ENCODE peak calls at places on chromosomes 13 and 19, in five cellular contexts. A is fibroblast of pulmonary artery, D is esophagus squamous epithelium, X is IMR-90, Q is mucosa of descending colon. F is an unnamed sample.

GRCh38 chr19:31533114-31533513 is 183.9 kb upstream of the TSHZ3 start:
- DNase-seq in A (no peak), D (no peak), X (no peak), Q (no peak), F (no peak)

GRCh38 chr13:73000027-73000674 is 58.7 kb upstream of the KLF5 start:
- DNase-seq in A (peak; percentile 54), D (no peak), X (peak; percentile 19), Q (no peak), F (no peak)

GRCh38 chr13:108026671-108027410 is 188.5 kb downstream of the LIG4 start:
- DNase-seq in A (no peak), D (no peak), X (no peak), Q (no peak), F (no peak)

GRCh38 chr13:24195626-24196025 is 35.1 kb downstream of the SPATA13 start:
- DNase-seq in A (no peak), D (no peak), X (no peak), Q (no peak), F (no peak)

GRCh38 chr19:34313188-34313587 is 51.8 kb upstream of the GPI start:
- DNase-seq in A (peak; percentile 91), D (no peak), X (peak; percentile 84), Q (peak; percentile 78), F (no peak)

GRCh38 chr13:41505209-41505835 is 48.0 kb downstream of the RGCC start:
- DNase-seq in A (peak; percentile 80), D (no peak), X (peak; percentile 96), Q (no peak), F (peak; percentile 85)

GRCh38 chr13:45500492-45501174 is 35.9 kb downstream of the COG3 start:
- DNase-seq in A (peak; percentile 95), D (no peak), X (peak; percentile 96), Q (no peak), F (peak; percentile 76)

GRCh38 chr13:36543671-36544070 is 111.4 kb downstream of the CCNA1 start:
- DNase-seq in A (peak; percentile 3), D (no peak), X (no peak), Q (no peak), F (no peak)

GRCh38 chr19:14509382-14509781 is 8.8 kb downstream of the DNAJB1 start:
- DNase-seq in A (no peak), D (no peak), X (no peak), Q (no peak), F (no peak)

GRCh38 chr19:12425501-12426274 is 15.1 kb downstream of the ZNF443 start:
- DNase-seq in A (no peak), D (no peak), X (no peak), Q (no peak), F (no peak)

GRCh38 chr13:69199664-69200063 is 908.0 kb upstream of the ATXN8OS start:
- DNase-seq in A (no peak), D (no peak), X (no peak), Q (no peak), F (no peak)

GRCh38 chr19:43820098-43820860 is 6.8 kb upstream of the ZNF283 start:
- DNase-seq in A (peak; percentile 67), D (no peak), X (peak; percentile 42), Q (peak; percentile 31), F (no peak)

GRCh38 chr13:109785892-109786450 is 412 bp downstream of the IRS2 start:
- DNase-seq in A (peak; percentile 33), D (no peak), X (no peak), Q (peak; percentile 21), F (no peak)

GRCh38 chr13:92963029-92963428 is 263.6 kb upstream of the GPC6 start:
- DNase-seq in A (no peak), D (no peak), X (peak; percentile 20), Q (no peak), F (no peak)

GRCh38 chr13:106418556-106418955 is 116.9 kb downstream of the EFNB2 start:
- DNase-seq in A (no peak), D (no peak), X (peak; percentile 74), Q (no peak), F (peak; percentile 91)

GRCh38 chr19:46571495-46571894 is 29.6 kb upstream of the CALM3 start:
- DNase-seq in A (peak; percentile 28), D (no peak), X (no peak), Q (no peak), F (no peak)

GRCh38 chr13:99977334-99977911 is 4.2 kb upstream of the ZIC2 start:
- DNase-seq in A (no peak), D (no peak), X (no peak), Q (no peak), F (no peak)

GRCh38 chr19:55303477-55303876 is 19.7 kb downstream of the BRSK1 start:
- DNase-seq in A (no peak), D (no peak), X (no peak), Q (no peak), F (no peak)

GRCh38 chr13:59510377-59510776 is 653.4 kb downstream of the DIAPH3 start:
- DNase-seq in A (no peak), D (no peak), X (no peak), Q (no peak), F (no peak)

GRCh38 chr19:10681658-10682057 is 19.6 kb upstream of the QTRT1 start:
- DNase-seq in A (no peak), D (no peak), X (no peak), Q (no peak), F (no peak)

GRCh38 chr19:46629546-46630025 is 4.7 kb upstream of the PTGIR start:
- DNase-seq in A (peak; percentile 66), D (no peak), X (no peak), Q (no peak), F (no peak)

GRCh38 chr19:41997851-41998229 is 3.8 kb upstream of the ATP1A3 start:
- DNase-seq in A (no peak), D (no peak), X (no peak), Q (no peak), F (no peak)

GRCh38 chr13:35164324-35164932 is 222.4 kb downstream of the NBEA start:
- DNase-seq in A (peak; percentile 65), D (no peak), X (peak; percentile 27), Q (no peak), F (no peak)

GRCh38 chr19:40445945-40446784 is 2.0 kb upstream of the SERTAD3 start:
- DNase-seq in A (no peak), D (no peak), X (no peak), Q (peak; percentile 80), F (no peak)

GRCh38 chr13:23679214-23679613 is 109.0 kb downstream of the TNFRSF19 start:
- DNase-seq in A (peak; percentile 77), D (no peak), X (peak; percentile 90), Q (no peak), F (no peak)

GRCh38 chr19:44746946-44747738 is 1.4 kb upstream of the BCL3 start:
- DNase-seq in A (peak; percentile 97), D (peak; percentile 70), X (peak; percentile 96), Q (peak; percentile 97), F (peak; percentile 87)

GRCh38 chr13:23069571-23069970 is 111.2 kb upstream of the SGCG start:
- DNase-seq in A (peak; percentile 83), D (no peak), X (peak; percentile 87), Q (no peak), F (peak; percentile 56)

GRCh38 chr13:74575729-74576125 is 441.5 kb upstream of the KLF12 start:
- DNase-seq in A (peak; percentile 60), D (no peak), X (peak; percentile 33), Q (peak; percentile 42), F (no peak)

GRCh38 chr13:76884571-76885202 is 1.5 kb downstream of the KCTD12 start:
- DNase-seq in A (peak; percentile 57), D (no peak), X (peak; percentile 20), Q (peak; percentile 42), F (no peak)

GRCh38 chr19:4580961-4581380 is 21.5 kb upstream of the SEMA6B start:
- DNase-seq in A (no peak), D (no peak), X (no peak), Q (no peak), F (no peak)

GRCh38 chr13:35979378-35979911 is 151.7 kb downstream of the DCLK1 start:
- DNase-seq in A (peak; percentile 94), D (peak; percentile 9), X (peak; percentile 83), Q (peak; percentile 51), F (peak; percentile 74)

GRCh38 chr19:6271251-6271650 is 8.5 kb downstream of the MLLT1 start:
- DNase-seq in A (peak; percentile 64), D (no peak), X (peak; percentile 43), Q (no peak), F (no peak)
- TF ChIP-seq CTCF in A (peak; percentile 38), D (no peak), X (peak; percentile 43), Q (no peak), F (peak; percentile 41)

GRCh38 chr19:28502879-28503734 is 709.8 kb downstream of the UQCRFS1 start:
- DNase-seq in A (no peak), D (no peak), X (no peak), Q (no peak), F (no peak)
- H3K4me3 ChIP-seq in A (no peak overlapping the region), D (no peak overlapping the region), X (no peak overlapping the region), Q (no peak overlapping the region), F (no peak overlapping the region)

GRCh38 chr19:39317476-39317875 is 3.2 kb downstream of the LRFN1 start:
- DNase-seq in A (no peak), D (no peak), X (no peak), Q (no peak), F (no peak)

GRCh38 chr19:39318071-39318470 is 2.6 kb downstream of the LRFN1 start:
- DNase-seq in A (no peak), D (no peak), X (no peak), Q (no peak), F (no peak)

GRCh38 chr19:39318690-39319089 is 2.0 kb downstream of the LRFN1 start:
- DNase-seq in A (no peak), D (no peak), X (no peak), Q (no peak), F (no peak)

GRCh38 chr19:39315933-39316332 is 4.7 kb downstream of the LRFN1 start:
- DNase-seq in A (no peak), D (no peak), X (no peak), Q (no peak), F (no peak)

GRCh38 chr19:39316627-39317321 is 3.9 kb downstream of the LRFN1 start:
- DNase-seq in A (no peak), D (no peak), X (no peak), Q (no peak), F (no peak)
- TF ChIP-seq CTCF in A (no peak), D (no peak), X (no peak), Q (no peak), F (no peak)

GRCh38 chr13:114065141-114065925 is 67.1 kb downstream of the RASA3 start:
- DNase-seq in A (peak; percentile 97), D (peak; percentile 59), X (peak; percentile 98), Q (peak; percentile 72), F (peak; percentile 97)
- H3K4me3 ChIP-seq in A (peak overlapping the region; percentile 43), D (peak overlapping the region; percentile 6), X (peak overlapping the region; percentile 13), Q (no peak overlapping the region), F (peak overlapping the region; percentile 2)

DNA sequence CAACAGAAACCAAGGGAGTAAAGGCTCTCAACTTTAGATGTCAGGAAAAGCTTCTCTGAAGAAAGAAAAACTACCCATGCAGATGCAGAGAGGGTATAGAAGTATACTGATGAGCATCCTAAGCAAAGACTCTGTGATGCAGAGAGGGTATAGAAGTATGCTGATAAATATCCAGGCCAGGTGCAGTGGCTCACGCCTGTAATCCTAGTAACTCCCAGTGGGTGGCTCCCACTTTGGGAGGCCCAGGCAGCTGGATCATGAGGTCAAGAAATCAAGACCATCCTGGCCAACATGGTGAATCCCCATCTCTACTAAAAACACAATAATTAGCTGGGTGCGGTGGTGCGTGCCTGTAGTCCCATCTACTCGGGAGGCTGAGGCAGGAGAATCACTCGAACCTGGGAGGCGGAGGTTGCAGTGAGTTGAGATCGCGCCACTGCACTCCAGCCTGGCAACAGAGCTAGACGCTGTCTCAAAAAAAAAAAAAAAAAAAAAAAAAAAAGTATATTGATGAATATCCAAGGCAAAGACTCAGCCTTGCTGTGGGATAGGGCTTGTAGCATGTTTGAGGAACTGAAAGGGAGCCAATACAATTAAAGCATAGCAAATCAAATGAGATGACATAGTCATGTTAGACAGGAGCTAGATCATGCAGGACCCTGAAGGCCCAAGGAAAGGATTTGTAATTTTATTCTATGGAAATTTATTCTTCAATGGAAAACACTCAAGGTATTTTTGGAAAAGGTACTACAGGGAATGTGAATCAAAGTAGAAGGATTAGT is 14.9 kb downstream of the UBL3 start:
- DNase-seq in A (no peak), D (no peak), X (no peak), Q (no peak), F (no peak)
- TF ChIP-seq CTCF in A (no peak), D (no peak), X (no peak), Q (no peak), F (no peak)

F was measured in AG09309.